ENCODE peak calls at places on chromosomes 6 and 20, in four cellular contexts. One of them, this sample, is unnamed.

GRCh38 chr20:47392015-47392720 is 35.7 kb upstream of the ZMYND8 start:
- DNase-seq in WTC11: no peak
- DNase-seq in H1: no peak
- DNase-seq in K562: peak; percentile 83
- DNase-seq in this sample: peak; percentile 16

GRCh38 chr6:151269318-151269995 is 29.7 kb downstream of the AKAP12 start:
- DNase-seq in K562: no peak
- DNase-seq in H1: no peak
- DNase-seq in WTC11: no peak
- DNase-seq in this sample: no peak

GRCh38 chr6:119720160-119720559 is 370.6 kb upstream of the MAN1A1 start:
- DNase-seq in H1: no peak
- DNase-seq in K562: peak; percentile 22
- DNase-seq in WTC11: no peak
- DNase-seq in this sample: peak; percentile 42

GRCh38 chr20:31587545-31588389 is 17.3 kb upstream of the ID1 start:
- DNase-seq in H1: no peak
- DNase-seq in WTC11: no peak
- DNase-seq in K562: peak; percentile 39
- DNase-seq in this sample: peak; percentile 76

GRCh38 chr6:78594667-78595051 is 272.7 kb upstream of the IRAK1BP1 start:
- DNase-seq in WTC11: no peak
- DNase-seq in H1: no peak
- DNase-seq in K562: no peak
- DNase-seq in this sample: no peak

GRCh38 chr20:32203556-32204484 is 3.7 kb downstream of the PLAGL2 start:
- DNase-seq in WTC11: no peak
- DNase-seq in K562: no peak
- DNase-seq in H1: no peak
- DNase-seq in this sample: no peak

GRCh38 chr6:30645989-30646388 is 944 bp upstream of the C6orf136 start:
- DNase-seq in WTC11: no peak
- DNase-seq in H1: no peak
- DNase-seq in K562: peak; percentile 66
- DNase-seq in this sample: no peak

GRCh38 chr20:2468581-2469407 is 1.8 kb downstream of the SNRPB start:
- DNase-seq in H1: no peak
- DNase-seq in WTC11: no peak
- DNase-seq in K562: no peak
- DNase-seq in this sample: no peak

GRCh38 chr20:39986231-39986904 is 702.7 kb downstream of the MAFB start:
- DNase-seq in WTC11: peak; percentile 31
- DNase-seq in H1: peak; percentile 52
- DNase-seq in K562: no peak
- DNase-seq in this sample: peak; percentile 36

GRCh38 chr6:138592698-138593097 is 93.4 kb upstream of the NHSL1 start:
- DNase-seq in WTC11: no peak
- DNase-seq in K562: no peak
- DNase-seq in H1: no peak
- DNase-seq in this sample: no peak

GRCh38 chr6:108661430-108661829 is 100.7 kb downstream of the FOXO3 start:
- DNase-seq in K562: no peak
- DNase-seq in WTC11: no peak
- DNase-seq in H1: no peak
- DNase-seq in this sample: no peak

GRCh38 chr20:8144282-8145245 is 12.5 kb downstream of the PLCB1 start:
- DNase-seq in WTC11: no peak
- DNase-seq in H1: no peak
- DNase-seq in K562: no peak
- DNase-seq in this sample: peak; percentile 8

GRCh38 chr6:138569970-138570715 is 70.8 kb upstream of the NHSL1 start:
- DNase-seq in WTC11: no peak
- DNase-seq in K562: no peak
- DNase-seq in H1: no peak
- DNase-seq in this sample: no peak

GRCh38 chr20:58359441-58359840 is 29.6 kb upstream of the VAPB start:
- DNase-seq in K562: no peak
- DNase-seq in H1: no peak
- DNase-seq in WTC11: peak; percentile 43
- DNase-seq in this sample: peak; percentile 55

GRCh38 chr20:11890331-11891080 is 27.2 kb upstream of the BTBD3 start:
- DNase-seq in WTC11: peak; percentile 96
- DNase-seq in H1: peak; percentile 92
- DNase-seq in K562: peak; percentile 74
- DNase-seq in this sample: peak; percentile 95

GRCh38 chr6:149723771-149724417 is 6.0 kb upstream of the LATS1 start:
- DNase-seq in WTC11: no peak
- DNase-seq in K562: peak; percentile 74
- DNase-seq in H1: no peak
- DNase-seq in this sample: peak; percentile 70

GRCh38 chr6:90098637-90099036 is 198.0 kb downstream of the BACH2 start:
- DNase-seq in K562: no peak
- DNase-seq in WTC11: no peak
- DNase-seq in H1: no peak
- DNase-seq in this sample: no peak

GRCh38 chr6:80767808-80768207 is 661.3 kb downstream of the BCKDHB start:
- DNase-seq in K562: no peak
- DNase-seq in H1: no peak
- DNase-seq in WTC11: no peak
- DNase-seq in this sample: peak; percentile 20

GRCh38 chr6:170545405-170545804 is 7.7 kb downstream of the PSMB1 start:
- DNase-seq in WTC11: no peak
- DNase-seq in H1: no peak
- DNase-seq in K562: no peak
- DNase-seq in this sample: no peak

GRCh38 chr20:48684501-48685041 is 143.2 kb downstream of the PREX1 start:
- DNase-seq in K562: no peak
- DNase-seq in H1: no peak
- DNase-seq in WTC11: no peak
- DNase-seq in this sample: no peak

GRCh38 chr6:41638801-41639555 is 710 bp downstream of the MDFI start:
- DNase-seq in H1: peak; percentile 81
- DNase-seq in K562: no peak
- DNase-seq in WTC11: peak; percentile 57
- DNase-seq in this sample: peak; percentile 83

GRCh38 chr6:163318071-163318786 is 96.3 kb upstream of the QKI start:
- DNase-seq in WTC11: no peak
- DNase-seq in K562: no peak
- DNase-seq in H1: no peak
- DNase-seq in this sample: no peak

GRCh38 chr20:7856756-7857155 is 83.5 kb downstream of the HAO1 start:
- DNase-seq in H1: no peak
- DNase-seq in WTC11: no peak
- DNase-seq in K562: no peak
- DNase-seq in this sample: no peak

GRCh38 chr20:37729909-37730308 is 36.1 kb downstream of the CTNNBL1 start:
- DNase-seq in K562: no peak
- DNase-seq in WTC11: no peak
- DNase-seq in H1: no peak
- DNase-seq in this sample: no peak

GRCh38 chr6:71044753-71045152 is 87.9 kb upstream of the B3GAT2 start:
- DNase-seq in H1: no peak
- DNase-seq in K562: no peak
- DNase-seq in WTC11: no peak
- DNase-seq in this sample: no peak

GRCh38 chr6:46691052-46691451 is 3.4 kb downstream of the TDRD6 start:
- DNase-seq in H1: no peak
- DNase-seq in K562: no peak
- DNase-seq in WTC11: no peak
- DNase-seq in this sample: no peak

GRCh38 chr6:87115402-87116135 is 20.7 kb upstream of the CGA start:
- DNase-seq in H1: no peak
- DNase-seq in K562: no peak
- DNase-seq in WTC11: no peak
- DNase-seq in this sample: peak; percentile 38

GRCh38 chr6:84411060-84411629 is 183.7 kb upstream of the CEP162 start:
- DNase-seq in K562: no peak
- DNase-seq in H1: no peak
- DNase-seq in WTC11: no peak
- DNase-seq in this sample: no peak

GRCh38 chr20:39338977-39339376 is 376.8 kb downstream of the DHX35 start:
- DNase-seq in WTC11: no peak
- DNase-seq in K562: no peak
- DNase-seq in H1: no peak
- DNase-seq in this sample: no peak

GRCh38 chr6:46781478-46782378 is 11.5 kb upstream of the MEP1A start:
- DNase-seq in K562: peak; percentile 36
- DNase-seq in H1: no peak
- DNase-seq in WTC11: peak; percentile 29
- DNase-seq in this sample: peak; percentile 85

GRCh38 chr6:70051197-70051596 is 184.8 kb downstream of the COL19A1 start:
- DNase-seq in H1: no peak
- DNase-seq in WTC11: no peak
- DNase-seq in K562: no peak
- DNase-seq in this sample: no peak

GRCh38 chr6:150588862-150589499 is 10.7 kb upstream of the PLEKHG1 start:
- DNase-seq in H1: no peak
- DNase-seq in K562: no peak
- DNase-seq in WTC11: no peak
- DNase-seq in this sample: peak; percentile 4

DNA sequence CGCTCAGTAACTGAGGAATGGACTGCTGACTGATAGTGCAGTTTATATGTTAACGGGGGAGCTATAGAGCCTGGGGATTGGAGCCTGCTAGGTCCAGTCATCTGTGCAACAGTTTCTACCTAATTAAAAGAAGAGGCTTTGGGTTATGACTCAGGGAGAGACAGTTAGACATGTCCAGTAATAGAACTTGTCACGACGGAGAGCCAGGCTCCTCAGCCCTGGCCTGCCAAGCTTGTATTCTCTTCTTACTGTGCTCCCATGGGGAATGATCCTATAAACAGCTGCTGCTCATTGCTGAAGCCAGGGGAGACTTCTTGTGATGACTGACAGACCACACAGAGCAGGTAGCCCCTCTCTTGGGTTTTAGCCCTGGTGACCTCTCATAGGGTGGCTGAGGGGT is 69.3 kb downstream of the SYNJ2 start:
- DNase-seq in H1: no peak
- DNase-seq in K562: no peak
- DNase-seq in WTC11: no peak
- DNase-seq in this sample: no peak
- TF ChIP-seq CREB1 in H1: no peak
- TF ChIP-seq CREB1 in K562: no peak
- TF ChIP-seq CREB1 in WTC11: no peak
- TF ChIP-seq CREB1 in this sample: no peak

GRCh38 chr6:106511274-106512047 is 117.8 kb downstream of the RTN4IP1 start:
- DNase-seq in K562: no peak
- DNase-seq in WTC11: peak; percentile 50
- DNase-seq in H1: peak; percentile 62
- DNase-seq in this sample: peak; percentile 81

GRCh38 chr6:106510090-106510970 is 119.0 kb downstream of the RTN4IP1 start:
- DNase-seq in WTC11: peak; percentile 65
- DNase-seq in H1: peak; percentile 77
- DNase-seq in K562: no peak
- DNase-seq in this sample: peak; percentile 71

GRCh38 chr6:106512048-106512957 is 117.0 kb downstream of the RTN4IP1 start:
- DNase-seq in WTC11: peak; percentile 70
- DNase-seq in H1: peak; percentile 79
- DNase-seq in K562: no peak
- DNase-seq in this sample: peak; percentile 80

GRCh38 chr6:106509420-106510089 is 119.7 kb downstream of the RTN4IP1 start:
- DNase-seq in K562: no peak
- DNase-seq in H1: peak; percentile 61
- DNase-seq in WTC11: peak; percentile 46
- DNase-seq in this sample: peak; percentile 82

GRCh38 chr6:106508836-106509235 is 120.5 kb downstream of the RTN4IP1 start:
- DNase-seq in H1: no peak
- DNase-seq in WTC11: no peak
- DNase-seq in K562: no peak
- DNase-seq in this sample: no peak
- TF ChIP-seq CREB1 in H1: no peak
- TF ChIP-seq CREB1 in WTC11: no peak
- TF ChIP-seq CREB1 in K562: no peak
- TF ChIP-seq CREB1 in this sample: no peak

DNA sequence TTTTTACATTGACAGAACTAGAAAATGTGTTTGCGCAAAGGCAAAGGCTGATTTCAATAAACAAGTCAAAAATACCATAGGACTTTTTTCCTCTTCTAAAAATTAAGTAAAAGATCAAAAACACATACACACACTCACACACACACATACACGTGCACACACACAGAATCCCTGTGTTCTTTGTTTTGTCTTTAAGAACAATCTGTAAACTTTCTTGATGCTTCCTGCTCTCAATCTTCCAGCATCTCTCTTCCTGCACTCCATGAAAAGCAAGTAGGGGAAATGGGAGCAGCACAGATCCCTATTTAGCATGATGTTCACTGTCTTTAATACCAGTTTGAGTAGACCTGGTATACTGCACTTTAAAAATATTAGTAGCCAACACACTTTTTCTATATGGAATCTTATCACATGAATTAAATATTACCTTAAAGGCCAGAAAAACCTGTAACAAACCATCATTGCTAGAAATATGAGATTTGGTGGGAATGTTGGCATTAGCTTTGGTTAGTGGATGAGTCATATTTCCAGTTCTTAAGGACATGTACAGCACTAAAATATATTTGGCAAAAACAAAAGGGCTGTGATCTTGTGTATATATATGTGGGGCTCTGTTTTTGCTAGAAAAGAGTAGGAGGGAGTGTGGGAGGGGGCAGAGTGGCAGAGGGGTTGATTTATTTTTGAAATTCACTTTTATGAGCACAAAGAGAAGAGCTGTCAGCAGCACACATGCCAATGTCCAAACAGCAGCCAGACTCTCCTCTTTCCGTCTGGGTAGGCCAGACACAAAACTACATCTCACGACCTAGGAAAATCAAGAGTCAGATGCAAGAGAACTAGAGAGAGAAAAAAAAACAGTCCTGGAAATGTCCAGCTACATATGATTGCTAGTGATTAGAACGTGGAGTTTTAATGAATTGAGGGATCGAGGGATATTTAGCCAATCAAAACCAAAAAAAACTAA is 4.6 kb downstream of the PTPRK start:
- DNase-seq in WTC11: no peak
- DNase-seq in K562: no peak
- DNase-seq in H1: no peak
- DNase-seq in this sample: no peak
- TF ChIP-seq CREB1 in WTC11: no peak
- TF ChIP-seq CREB1 in K562: no peak
- TF ChIP-seq CREB1 in H1: no peak
- TF ChIP-seq CREB1 in this sample: no peak

DNA sequence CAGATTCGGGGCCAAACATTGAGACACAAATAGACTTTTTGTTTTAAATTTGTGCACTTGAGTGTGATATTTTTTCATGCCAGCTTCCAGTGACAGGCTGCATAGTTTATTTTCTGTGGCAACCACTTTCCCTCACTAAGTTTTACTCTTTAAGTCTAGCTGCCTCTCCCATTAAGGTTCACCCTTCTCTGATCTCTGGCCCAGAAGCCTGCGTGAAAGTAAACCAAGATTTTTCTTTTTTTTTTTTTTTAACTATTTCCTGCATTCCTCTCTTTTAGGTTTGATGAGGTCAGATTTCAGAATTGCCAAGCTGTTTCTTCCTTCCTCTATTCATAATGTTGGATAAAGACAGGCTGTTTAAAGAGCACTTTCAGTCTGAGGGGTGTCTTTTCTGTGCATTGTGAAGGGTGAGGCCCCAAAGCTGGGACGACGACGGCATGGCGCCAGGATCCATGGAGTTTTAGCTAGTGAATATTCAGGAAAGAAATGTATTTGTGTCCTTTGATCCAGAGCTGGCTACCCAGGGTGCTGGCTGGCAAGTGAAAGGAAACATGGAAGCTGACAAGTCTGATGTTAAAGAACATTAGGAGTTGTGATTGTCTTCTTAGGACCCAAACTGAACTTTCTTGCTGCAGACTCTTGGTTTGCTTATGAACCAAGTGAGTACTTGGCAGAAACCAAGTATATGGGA is 50.7 kb downstream of the DOK5 start:
- DNase-seq in H1: no peak
- DNase-seq in K562: no peak
- DNase-seq in WTC11: no peak
- DNase-seq in this sample: no peak
- TF ChIP-seq CREB1 in H1: no peak
- TF ChIP-seq CREB1 in K562: no peak
- TF ChIP-seq CREB1 in WTC11: no peak
- TF ChIP-seq CREB1 in this sample: no peak

This sample was measured in GM23338.